ENCODE peak calls at places on chromosomes 13 and 19, in four cellular contexts. M is tibial nerve, T is body of pancreas, L is A549. Q is an unnamed sample.

GRCh38 chr13:36219883-36220282 is 5.5 kb upstream of the SOHLH2 start:
- DNase-seq in M (no peak), T (no peak), L (no peak), Q (no peak)

GRCh38 chr19:46410205-46411087 is 2.9 kb downstream of the CCDC8 start:
- DNase-seq in T (no peak), L (no peak), M (no peak), Q (no peak)

GRCh38 chr13:51154029-51154555 is 43.0 kb upstream of the C13orf42 start:
- DNase-seq in T (no peak), L (no peak), M (no peak), Q (peak)

GRCh38 chr13:112843392-112844250 is 125.4 kb upstream of the MCF2L start:
- DNase-seq in M (no peak), L (no peak), T (no peak), Q (no peak)

GRCh38 chr19:15374796-15375440 is 4.7 kb downstream of the AKAP8 start:
- DNase-seq in M (no peak), T (no peak), L (no peak), Q (no peak)

GRCh38 chr13:89361909-89362308 is 1690.7 kb downstream of the SLITRK5 start:
- DNase-seq in L (peak), T (no peak), M (no peak), Q (no peak)

GRCh38 chr13:44818428-44818827 is 170.8 kb downstream of the NUFIP1 start:
- DNase-seq in T (no peak), M (no peak), L (peak), Q (peak)

GRCh38 chr19:46714523-46715106 is 2.3 kb downstream of the PRKD2 start:
- DNase-seq in T (no peak), L (no peak), M (no peak), Q (no peak)

GRCh38 chr19:15426485-15427349 is 7.9 kb upstream of the AKAP8L start:
- DNase-seq in T (no peak), M (no peak), L (peak), Q (peak)

GRCh38 chr19:52689804-52690394 is 44.9 kb downstream of the ZNF611 start:
- DNase-seq in L (no peak), T (peak), M (peak), Q (peak)

GRCh38 chr13:99123101-99124045 is 77.3 kb upstream of the UBAC2 start:
- DNase-seq in M (no peak), T (no peak), L (no peak), Q (no peak)

GRCh38 chr19:548841-549830 is 5.3 kb downstream of the GZMM start:
- DNase-seq in M (no peak), L (no peak), T (no peak), Q (no peak)
- TF ChIP-seq POLR2A in M (no peak), L (no peak), T (no peak), Q (no peak)

GRCh38 chr19:1884291-1884718 is 991 bp downstream of the ABHD17A start:
- DNase-seq in L (no peak), T (no peak), M (no peak), Q (no peak)

GRCh38 chr19:1882786-1883692 is 2.3 kb downstream of the ABHD17A start:
- DNase-seq in T (no peak), M (no peak), L (no peak), Q (no peak)

GRCh38 chr19:1882089-1882785 is 3.1 kb downstream of the ABHD17A start:
- DNase-seq in M (no peak), L (no peak), T (no peak), Q (no peak)

GRCh38 chr19:1883784-1884183 is 1.5 kb downstream of the ABHD17A start:
- DNase-seq in M (no peak), L (no peak), T (no peak), Q (no peak)

GRCh38 chr19:1884719-1885334 is 469 bp downstream of the ABHD17A start:
- DNase-seq in L (no peak), T (no peak), M (no peak), Q (no peak)
- TF ChIP-seq POLR2A in L (peak), T (no peak), M (no peak), Q (no peak)

DNA sequence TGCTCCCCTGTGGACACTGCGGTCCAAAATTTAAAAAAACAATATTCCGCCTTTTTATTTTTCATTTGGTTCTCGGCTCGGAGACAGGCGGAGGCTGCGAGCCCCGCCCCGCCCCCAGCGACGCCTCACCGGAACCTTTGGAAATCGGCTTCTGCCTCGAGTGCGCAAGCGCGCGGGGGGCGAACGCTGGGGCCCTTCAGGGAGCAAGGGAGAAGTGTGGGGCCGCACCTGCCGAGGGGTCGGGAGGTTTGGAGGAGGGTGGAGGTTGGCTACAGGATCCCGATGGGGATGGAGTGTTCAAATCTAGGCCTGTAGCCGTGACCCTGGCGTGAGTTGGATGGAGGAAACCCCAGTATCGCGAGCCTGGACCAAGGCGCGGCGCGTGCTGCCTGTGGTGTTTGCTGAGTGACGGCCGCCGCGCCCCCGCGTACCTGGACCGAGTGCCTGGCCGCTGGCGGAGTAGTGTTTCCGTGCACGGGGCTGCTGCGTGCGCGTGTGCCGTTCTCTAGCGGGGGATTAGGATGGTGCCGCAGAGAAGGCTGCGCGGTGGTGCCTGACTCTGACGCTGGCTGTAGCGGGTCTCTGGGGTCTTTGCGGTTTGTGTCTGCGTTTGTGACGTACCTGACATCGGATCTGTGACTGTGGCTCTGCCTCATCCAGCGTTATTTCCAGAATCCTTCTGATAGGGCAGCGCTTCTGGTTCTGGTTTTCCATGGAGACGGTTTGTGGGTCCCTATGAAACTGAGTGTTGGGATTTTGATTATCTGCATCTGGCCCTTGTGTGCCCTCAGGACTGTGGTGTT is 625 bp upstream of the ZFP30 start:
- DNase-seq in L (peak), T (peak), M (peak), Q (peak)
- TF ChIP-seq POLR2A in L (peak), T (peak), M (no peak), Q (no peak)

GRCh38 chr19:56367829-56368711 is 25.3 kb downstream of the ZNF582 start:
- DNase-seq in L (peak), M (peak), T (peak), Q (peak)
- TF ChIP-seq POLR2A in L (peak), M (no peak), T (peak), Q (peak)